ENCODE peak calls at places on chromosomes 3 and 15, in nine cellular contexts. N is nephron progenitor cell; P is stimulated activated CD8-positive, alpha-beta memory T cell treated with anti-CD3 and anti-CD28 coated beads, Interleukin-7, amount 100 ng/mL, for 1 hour; M is upper lobe of left lung; Z is aorta; Q is effector CD4-positive, alpha-beta T cell; Y is mucosa of descending colon; S is AML-193; I is cardiac fibroblast. G is an unnamed sample.

GRCh38 chr15:68210821-68211655 is 5.9 kb upstream of the CALML4 start:
- DNase-seq in M (peak), N (peak), Q (peak), P (peak), Y (peak), Z (peak), I (peak), S (no peak), G (peak)

GRCh38 chr3:42700366-42701288 is 2.0 kb downstream of the HHATL start:
- DNase-seq in P (no peak), I (no peak), Z (no peak), Y (no peak), M (peak), Q (no peak), S (no peak), N (no peak), G (no peak)

GRCh38 chr3:26247669-26248068 is 374.9 kb upstream of the LRRC3B start:
- DNase-seq in Y (no peak), P (no peak), I (no peak), Q (no peak), Z (no peak), M (no peak), N (no peak), S (no peak), G (no peak)

GRCh38 chr15:64236156-64236555 is 73.3 kb upstream of the PPIB start:
- DNase-seq in P (no peak), I (no peak), Y (no peak), N (no peak), S (no peak), M (no peak), Q (no peak), Z (no peak), G (no peak)

GRCh38 chr3:6578526-6578925 is 282.4 kb upstream of the GRM7 start:
- DNase-seq in I (no peak), N (no peak), Q (no peak), Z (no peak), S (no peak), M (no peak), P (no peak), Y (no peak), G (no peak)

GRCh38 chr3:197137741-197138140 is 108.1 kb upstream of the MELTF start:
- DNase-seq in P (no peak), M (peak), Q (no peak), Y (no peak), S (no peak), Z (no peak), I (no peak), N (no peak), G (no peak)

GRCh38 chr15:93241696-93242585 is 152.9 kb upstream of the RGMA start:
- DNase-seq in N (no peak), P (no peak), Q (no peak), M (no peak), Y (no peak), S (no peak), Z (no peak), I (no peak), G (peak)

GRCh38 chr15:101011582-101011981 is 92.4 kb downstream of the LRRK1 start:
- DNase-seq in S (no peak), Q (no peak), I (no peak), P (no peak), Y (no peak), N (no peak), Z (no peak), M (no peak), G (no peak)

GRCh38 chr3:42980909-42981308 is 1.8 kb downstream of the GASK1A start:
- DNase-seq in I (no peak), M (no peak), Y (no peak), N (no peak), Z (peak), Q (no peak), P (no peak), S (no peak), G (no peak)

GRCh38 chr3:41060106-41060505 is 139.2 kb upstream of the CTNNB1 start:
- DNase-seq in N (no peak), S (no peak), Y (no peak), I (no peak), Q (no peak), P (no peak), M (no peak), Z (no peak), G (no peak)

GRCh38 chr15:53414167-53414566 is 345.3 kb downstream of the WDR72 start:
- DNase-seq in P (no peak), Z (no peak), Y (no peak), M (no peak), S (no peak), I (no peak), Q (no peak), N (no peak), G (no peak)

GRCh38 chr3:102090646-102091045 is 241.3 kb downstream of the NFKBIZ start:
- DNase-seq in N (no peak), P (no peak), I (no peak), Q (no peak), Y (no peak), S (no peak), Z (no peak), M (no peak), G (no peak)

GRCh38 chr3:155202626-155203025 is 90.9 kb downstream of the STRIT1 start:
- DNase-seq in Q (no peak), Z (no peak), M (no peak), I (no peak), S (no peak), Y (no peak), N (no peak), P (no peak), G (no peak)

GRCh38 chr3:179949428-179949827 is 87.3 kb downstream of the PEX5L start:
- DNase-seq in I (no peak), P (no peak), S (no peak), M (no peak), Z (no peak), N (no peak), Q (no peak), Y (no peak), G (peak)

GRCh38 chr3:21738935-21739334 is 12.1 kb downstream of the ZNF385D start:
- DNase-seq in Z (no peak), Y (no peak), N (no peak), P (no peak), S (no peak), Q (no peak), M (no peak), I (no peak), G (no peak)

GRCh38 chr15:74799255-74799842 is 13.3 kb upstream of the LMAN1L start:
- DNase-seq in N (no peak), P (no peak), Y (no peak), Q (no peak), I (no peak), S (peak), Z (no peak), M (no peak), G (peak)

GRCh38 chr3:194730369-194730768 is 44.7 kb downstream of the FAM43A start:
- DNase-seq in P (no peak), M (peak), Z (no peak), Q (no peak), I (no peak), S (no peak), Y (peak), N (peak), G (peak)

GRCh38 chr3:128152419-128153155 is 694 bp upstream of the EEFSEC start:
- DNase-seq in Z (no peak), M (no peak), Q (no peak), P (no peak), Y (no peak), S (no peak), N (no peak), I (no peak), G (peak)

GRCh38 chr15:66089049-66089448 is 164.5 kb downstream of the MEGF11 start:
- DNase-seq in N (no peak), S (no peak), P (no peak), Q (no peak), M (no peak), Y (no peak), I (peak), Z (no peak), G (no peak)

GRCh38 chr3:32542807-32543206 is 27.9 kb downstream of the DYNC1LI1 start:
- DNase-seq in Y (no peak), N (no peak), I (no peak), Q (no peak), S (no peak), M (no peak), Z (no peak), P (no peak), G (no peak)

GRCh38 chr3:194395201-194395600 is 3.9 kb downstream of the GP5 start:
- DNase-seq in Q (no peak), Z (no peak), Y (no peak), I (no peak), S (no peak), N (no peak), P (no peak), M (no peak), G (no peak)

GRCh38 chr3:12224181-12225147 is 64.4 kb upstream of the PPARG start:
- DNase-seq in Q (no peak), P (no peak), N (no peak), M (no peak), Y (peak), S (no peak), Z (no peak), I (peak), G (no peak)

GRCh38 chr3:15860014-15860934 is 62.5 kb upstream of the ANKRD28 start:
- DNase-seq in M (peak), P (no peak), Z (peak), Q (peak), Y (peak), I (peak), N (peak), S (no peak), G (peak)

GRCh38 chr3:71035886-71036285 is 547.6 kb downstream of the FOXP1 start:
- DNase-seq in I (no peak), Q (no peak), Y (no peak), P (no peak), M (no peak), N (no peak), Z (no peak), S (no peak), G (no peak)

GRCh38 chr3:15262021-15262420 is 56.0 kb downstream of the CAPN7 start:
- DNase-seq in Q (no peak), S (no peak), I (no peak), P (no peak), M (no peak), Z (no peak), N (no peak), Y (no peak), G (no peak)

GRCh38 chr3:42635111-42635510 is 18.4 kb upstream of the ZBTB47 start:
- DNase-seq in I (peak), M (no peak), Q (no peak), P (no peak), S (peak), N (no peak), Y (no peak), Z (no peak), G (no peak)

GRCh38 chr15:59176653-59177444 is 29.8 kb upstream of the LDHAL6B start:
- DNase-seq in M (no peak), S (no peak), P (no peak), Y (no peak), Q (no peak), N (no peak), I (no peak), Z (no peak), G (no peak)

GRCh38 chr3:153162513-153163348 is 705 bp downstream of the RAP2B start:
- DNase-seq in Y (peak), M (peak), N (peak), P (peak), I (peak), Q (peak), S (peak), Z (peak), G (peak)

GRCh38 chr3:127452321-127452821 is 138.2 kb downstream of the TPRA1 start:
- DNase-seq in Q (no peak), N (no peak), S (no peak), I (no peak), M (peak), Z (peak), Y (no peak), P (no peak), G (peak)